ENCODE peak calls at places on chromosome 1, in nine cellular contexts. One of them, this sample, is unnamed.

GRCh38 chr1:225768662-225769426 is 8.8 kb upstream of the SRP9 start:
- DNase-seq in body of pancreas: no peak
- DNase-seq in stomach: no peak
- DNase-seq in ascending aorta: no peak
- DNase-seq in OCI-LY7: no peak
- DNase-seq in tibial nerve: no peak
- DNase-seq in neuronal stem cell: no peak
- DNase-seq in suprapubic skin: peak
- DNase-seq in dorsolateral prefrontal cortex: no peak
- DNase-seq in this sample: no peak

GRCh38 chr1:234838182-234838581 is 228.2 kb upstream of the IRF2BP2 start:
- DNase-seq in suprapubic skin: no peak
- DNase-seq in dorsolateral prefrontal cortex: no peak
- DNase-seq in OCI-LY7: peak
- DNase-seq in ascending aorta: no peak
- DNase-seq in body of pancreas: no peak
- DNase-seq in stomach: no peak
- DNase-seq in neuronal stem cell: no peak
- DNase-seq in tibial nerve: no peak
- DNase-seq in this sample: no peak

GRCh38 chr1:50417946-50418599 is 5.2 kb downstream of the DMRTA2 start:
- DNase-seq in suprapubic skin: no peak
- DNase-seq in stomach: no peak
- DNase-seq in ascending aorta: no peak
- DNase-seq in body of pancreas: no peak
- DNase-seq in dorsolateral prefrontal cortex: no peak
- DNase-seq in tibial nerve: no peak
- DNase-seq in OCI-LY7: no peak
- DNase-seq in neuronal stem cell: no peak
- DNase-seq in this sample: no peak

GRCh38 chr1:56202186-56202585 is 377.2 kb downstream of the PLPP3 start:
- DNase-seq in ascending aorta: no peak
- DNase-seq in body of pancreas: no peak
- DNase-seq in tibial nerve: no peak
- DNase-seq in stomach: no peak
- DNase-seq in OCI-LY7: no peak
- DNase-seq in suprapubic skin: no peak
- DNase-seq in neuronal stem cell: no peak
- DNase-seq in dorsolateral prefrontal cortex: no peak
- DNase-seq in this sample: no peak

GRCh38 chr1:180594723-180595122 is 36.0 kb downstream of the OVAAL start:
- DNase-seq in neuronal stem cell: no peak
- DNase-seq in ascending aorta: no peak
- DNase-seq in dorsolateral prefrontal cortex: no peak
- DNase-seq in OCI-LY7: no peak
- DNase-seq in tibial nerve: no peak
- DNase-seq in stomach: no peak
- DNase-seq in body of pancreas: no peak
- DNase-seq in suprapubic skin: no peak
- DNase-seq in this sample: no peak

GRCh38 chr1:169019419-169020058 is 87.0 kb upstream of the ATP1B1 start:
- DNase-seq in body of pancreas: no peak
- DNase-seq in neuronal stem cell: no peak
- DNase-seq in ascending aorta: no peak
- DNase-seq in dorsolateral prefrontal cortex: no peak
- DNase-seq in suprapubic skin: no peak
- DNase-seq in tibial nerve: no peak
- DNase-seq in stomach: no peak
- DNase-seq in OCI-LY7: no peak
- DNase-seq in this sample: peak

GRCh38 chr1:83810160-83810559 is 188.8 kb downstream of the TTLL7 start:
- DNase-seq in body of pancreas: no peak
- DNase-seq in ascending aorta: no peak
- DNase-seq in tibial nerve: no peak
- DNase-seq in neuronal stem cell: no peak
- DNase-seq in suprapubic skin: no peak
- DNase-seq in stomach: no peak
- DNase-seq in OCI-LY7: no peak
- DNase-seq in dorsolateral prefrontal cortex: no peak
- DNase-seq in this sample: no peak

GRCh38 chr1:12631571-12631970 is 12.3 kb upstream of the AADACL4 start:
- DNase-seq in body of pancreas: no peak
- DNase-seq in ascending aorta: no peak
- DNase-seq in neuronal stem cell: no peak
- DNase-seq in dorsolateral prefrontal cortex: no peak
- DNase-seq in stomach: no peak
- DNase-seq in OCI-LY7: no peak
- DNase-seq in suprapubic skin: no peak
- DNase-seq in tibial nerve: no peak
- DNase-seq in this sample: no peak

GRCh38 chr1:110130989-110131388 is 18.7 kb downstream of the UBL4B start:
- DNase-seq in OCI-LY7: no peak
- DNase-seq in tibial nerve: no peak
- DNase-seq in neuronal stem cell: no peak
- DNase-seq in ascending aorta: no peak
- DNase-seq in suprapubic skin: no peak
- DNase-seq in dorsolateral prefrontal cortex: no peak
- DNase-seq in stomach: no peak
- DNase-seq in body of pancreas: no peak
- DNase-seq in this sample: no peak

GRCh38 chr1:58887059-58887458 is 103.2 kb upstream of the JUN start:
- DNase-seq in OCI-LY7: no peak
- DNase-seq in suprapubic skin: no peak
- DNase-seq in neuronal stem cell: no peak
- DNase-seq in tibial nerve: no peak
- DNase-seq in body of pancreas: no peak
- DNase-seq in stomach: no peak
- DNase-seq in dorsolateral prefrontal cortex: no peak
- DNase-seq in ascending aorta: no peak
- DNase-seq in this sample: no peak

GRCh38 chr1:155122308-155122707 is 5.4 kb upstream of the EFNA1 start:
- DNase-seq in neuronal stem cell: no peak
- DNase-seq in tibial nerve: no peak
- DNase-seq in dorsolateral prefrontal cortex: no peak
- DNase-seq in body of pancreas: no peak
- DNase-seq in OCI-LY7: no peak
- DNase-seq in suprapubic skin: no peak
- DNase-seq in ascending aorta: no peak
- DNase-seq in stomach: no peak
- DNase-seq in this sample: no peak

GRCh38 chr1:86970938-86971337 is 56.5 kb downstream of the HS2ST1 start:
- DNase-seq in stomach: no peak
- DNase-seq in neuronal stem cell: no peak
- DNase-seq in ascending aorta: no peak
- DNase-seq in tibial nerve: no peak
- DNase-seq in body of pancreas: no peak
- DNase-seq in dorsolateral prefrontal cortex: no peak
- DNase-seq in suprapubic skin: no peak
- DNase-seq in OCI-LY7: no peak
- DNase-seq in this sample: no peak

GRCh38 chr1:78884685-78885452 is 121.7 kb downstream of the ADGRL4 start:
- DNase-seq in tibial nerve: no peak
- DNase-seq in neuronal stem cell: peak
- DNase-seq in dorsolateral prefrontal cortex: no peak
- DNase-seq in ascending aorta: no peak
- DNase-seq in OCI-LY7: no peak
- DNase-seq in body of pancreas: no peak
- DNase-seq in suprapubic skin: no peak
- DNase-seq in stomach: no peak
- DNase-seq in this sample: no peak

GRCh38 chr1:236122176-236122575 is 20.2 kb upstream of the GPR137B start:
- DNase-seq in ascending aorta: no peak
- DNase-seq in body of pancreas: no peak
- DNase-seq in stomach: no peak
- DNase-seq in tibial nerve: no peak
- DNase-seq in OCI-LY7: no peak
- DNase-seq in neuronal stem cell: no peak
- DNase-seq in suprapubic skin: no peak
- DNase-seq in dorsolateral prefrontal cortex: no peak
- DNase-seq in this sample: no peak
- H3K27ac ChIP-seq in ascending aorta: no peak
- H3K27ac ChIP-seq in body of pancreas: no peak
- H3K27ac ChIP-seq in stomach: no peak
- H3K27ac ChIP-seq in tibial nerve: no peak
- H3K27ac ChIP-seq in OCI-LY7: no peak
- H3K27ac ChIP-seq in neuronal stem cell: no peak
- H3K27ac ChIP-seq in suprapubic skin: no peak
- H3K27ac ChIP-seq in dorsolateral prefrontal cortex: no peak
- H3K27ac ChIP-seq in this sample: no peak

DNA sequence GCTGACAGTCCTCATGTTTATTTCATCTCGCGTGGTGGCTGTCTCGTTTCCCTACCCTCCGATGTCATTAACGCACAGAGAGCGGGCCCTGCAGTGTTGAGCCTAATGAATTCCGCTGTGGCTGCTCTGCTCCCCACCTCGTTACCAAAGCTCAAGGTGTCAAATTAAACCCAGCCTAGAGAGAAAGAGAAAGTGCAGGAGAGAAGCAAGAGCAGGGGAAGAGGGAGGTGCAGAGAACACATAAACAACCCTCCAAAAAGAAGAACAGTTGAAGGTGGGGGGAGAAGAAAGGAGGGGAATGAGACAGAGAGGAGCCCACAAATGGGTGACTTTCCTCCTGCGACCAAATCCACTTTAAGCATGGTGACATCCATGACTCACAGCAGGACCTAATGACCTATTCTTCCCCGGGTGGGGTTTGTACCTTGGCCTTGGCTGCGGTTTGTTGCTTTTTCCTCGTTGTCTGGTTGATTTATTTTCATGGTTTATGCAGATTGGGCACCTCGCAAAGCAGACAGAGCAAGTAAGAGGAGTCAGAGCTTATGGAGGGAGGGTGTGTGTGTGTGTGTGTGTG is 92.5 kb downstream of the PBX1 start:
- DNase-seq in body of pancreas: peak
- DNase-seq in neuronal stem cell: no peak
- DNase-seq in suprapubic skin: no peak
- DNase-seq in dorsolateral prefrontal cortex: no peak
- DNase-seq in ascending aorta: no peak
- DNase-seq in stomach: peak
- DNase-seq in OCI-LY7: no peak
- DNase-seq in tibial nerve: no peak
- DNase-seq in this sample: peak
- H3K27ac ChIP-seq in body of pancreas: peak
- H3K27ac ChIP-seq in neuronal stem cell: no peak
- H3K27ac ChIP-seq in suprapubic skin: no peak
- H3K27ac ChIP-seq in dorsolateral prefrontal cortex: no peak
- H3K27ac ChIP-seq in ascending aorta: no peak
- H3K27ac ChIP-seq in stomach: peak
- H3K27ac ChIP-seq in OCI-LY7: no peak
- H3K27ac ChIP-seq in tibial nerve: no peak
- H3K27ac ChIP-seq in this sample: peak

GRCh38 chr1:217149791-217150190 is 426.6 kb upstream of the ESRRG start:
- DNase-seq in ascending aorta: no peak
- DNase-seq in neuronal stem cell: no peak
- DNase-seq in OCI-LY7: no peak
- DNase-seq in body of pancreas: no peak
- DNase-seq in tibial nerve: no peak
- DNase-seq in suprapubic skin: no peak
- DNase-seq in dorsolateral prefrontal cortex: no peak
- DNase-seq in stomach: no peak
- DNase-seq in this sample: no peak

DNA sequence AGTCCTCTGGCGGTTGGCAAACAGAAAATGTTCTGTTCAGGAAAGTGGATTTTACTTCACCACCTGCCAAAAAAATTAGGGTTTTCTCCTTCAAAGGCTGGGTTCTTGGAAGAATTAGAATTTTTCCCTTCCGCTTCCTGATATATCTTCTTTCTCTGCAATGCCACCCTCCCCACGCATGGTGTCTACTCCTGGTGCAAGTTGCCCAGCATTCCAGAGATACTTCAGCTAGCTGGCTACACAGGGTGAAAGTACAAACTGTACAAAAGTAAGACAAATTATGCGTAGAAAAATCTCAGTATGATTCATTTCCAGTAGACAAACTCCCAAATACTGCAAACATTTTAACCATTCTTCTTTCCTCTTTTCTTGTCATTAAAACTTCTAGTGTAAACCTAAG is 430.1 kb upstream of the ESRRG start:
- DNase-seq in tibial nerve: no peak
- DNase-seq in ascending aorta: no peak
- DNase-seq in neuronal stem cell: no peak
- DNase-seq in OCI-LY7: no peak
- DNase-seq in dorsolateral prefrontal cortex: no peak
- DNase-seq in stomach: no peak
- DNase-seq in suprapubic skin: no peak
- DNase-seq in body of pancreas: peak
- DNase-seq in this sample: no peak
- H3K27ac ChIP-seq in tibial nerve: no peak
- H3K27ac ChIP-seq in ascending aorta: no peak
- H3K27ac ChIP-seq in neuronal stem cell: no peak
- H3K27ac ChIP-seq in OCI-LY7: no peak
- H3K27ac ChIP-seq in dorsolateral prefrontal cortex: no peak
- H3K27ac ChIP-seq in stomach: no peak
- H3K27ac ChIP-seq in suprapubic skin: no peak
- H3K27ac ChIP-seq in body of pancreas: no peak
- H3K27ac ChIP-seq in this sample: no peak

GRCh38 chr1:156625436-156626078 is 6.3 kb downstream of the HAPLN2 start:
- DNase-seq in stomach: peak
- DNase-seq in dorsolateral prefrontal cortex: peak
- DNase-seq in OCI-LY7: peak
- DNase-seq in body of pancreas: peak
- DNase-seq in tibial nerve: peak
- DNase-seq in neuronal stem cell: no peak
- DNase-seq in suprapubic skin: no peak
- DNase-seq in ascending aorta: no peak
- DNase-seq in this sample: peak

GRCh38 chr1:156627313-156627880 is 8.2 kb downstream of the HAPLN2 start:
- DNase-seq in stomach: peak
- DNase-seq in body of pancreas: peak
- DNase-seq in neuronal stem cell: no peak
- DNase-seq in suprapubic skin: no peak
- DNase-seq in OCI-LY7: peak
- DNase-seq in dorsolateral prefrontal cortex: no peak
- DNase-seq in ascending aorta: no peak
- DNase-seq in tibial nerve: peak
- DNase-seq in this sample: peak

GRCh38 chr1:156623946-156624813 is 5.0 kb downstream of the HAPLN2 start:
- DNase-seq in body of pancreas: peak
- DNase-seq in suprapubic skin: no peak
- DNase-seq in tibial nerve: no peak
- DNase-seq in stomach: peak
- DNase-seq in dorsolateral prefrontal cortex: peak
- DNase-seq in OCI-LY7: no peak
- DNase-seq in ascending aorta: no peak
- DNase-seq in neuronal stem cell: peak
- DNase-seq in this sample: peak

GRCh38 chr1:156624814-156625435 is 5.7 kb downstream of the HAPLN2 start:
- DNase-seq in stomach: no peak
- DNase-seq in ascending aorta: no peak
- DNase-seq in OCI-LY7: no peak
- DNase-seq in body of pancreas: no peak
- DNase-seq in neuronal stem cell: no peak
- DNase-seq in suprapubic skin: no peak
- DNase-seq in tibial nerve: no peak
- DNase-seq in dorsolateral prefrontal cortex: no peak
- DNase-seq in this sample: no peak

DNA sequence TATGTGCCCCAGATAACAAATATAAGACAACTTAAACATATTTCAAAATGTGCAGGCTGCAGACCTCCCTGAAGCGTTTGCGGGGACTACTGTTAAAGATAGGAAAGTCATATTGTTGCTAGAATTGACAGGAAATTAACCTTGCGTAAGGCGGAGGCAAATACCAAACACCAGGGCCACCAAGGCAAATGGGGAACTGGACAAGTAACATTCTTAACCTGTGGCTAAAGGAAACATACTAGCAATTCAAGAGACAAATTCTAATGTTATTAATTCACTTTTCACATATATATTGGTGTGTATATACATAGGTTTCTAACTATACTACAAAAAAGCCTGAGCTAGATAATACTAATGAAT is 6.8 kb downstream of the HAPLN2 start:
- DNase-seq in dorsolateral prefrontal cortex: no peak
- DNase-seq in suprapubic skin: no peak
- DNase-seq in ascending aorta: no peak
- DNase-seq in neuronal stem cell: no peak
- DNase-seq in OCI-LY7: no peak
- DNase-seq in stomach: no peak
- DNase-seq in body of pancreas: no peak
- DNase-seq in tibial nerve: no peak
- DNase-seq in this sample: no peak
- H3K27ac ChIP-seq in dorsolateral prefrontal cortex: peak
- H3K27ac ChIP-seq in suprapubic skin: no peak
- H3K27ac ChIP-seq in ascending aorta: no peak
- H3K27ac ChIP-seq in neuronal stem cell: no peak
- H3K27ac ChIP-seq in OCI-LY7: no peak
- H3K27ac ChIP-seq in stomach: no peak
- H3K27ac ChIP-seq in body of pancreas: no peak
- H3K27ac ChIP-seq in tibial nerve: no peak
- H3K27ac ChIP-seq in this sample: no peak

This sample was measured in small intestine.